ENCODE peak calls at places on chromosomes 6 and 20, in four cellular contexts. C is sigmoid colon; K is astrocyte of the spinal cord; X is CD8-positive, alpha-beta T cell. P is an unnamed sample.

GRCh38 chr20:56460459-56460858 is 8.0 kb upstream of the RTF2 start:
- DNase-seq in C (no peak), K (no peak), X (peak; percentile 27), P (no peak)

GRCh38 chr6:135522975-135523692 is 25.6 kb upstream of the AHI1 start:
- DNase-seq in C (no peak), K (no peak), X (no peak), P (no peak)

GRCh38 chr6:160116411-160116810 is 5.2 kb upstream of the SLC22A1 start:
- DNase-seq in C (no peak), K (no peak), X (no peak), P (no peak)

GRCh38 chr6:44030812-44031454 is 96.3 kb downstream of the MRPL14 start:
- DNase-seq in C (peak; percentile 26), K (no peak), X (no peak), P (no peak)

GRCh38 chr20:5890773-5891441 is 59.4 kb downstream of the TRMT6 start:
- DNase-seq in C (no peak), K (no peak), X (no peak), P (no peak)

GRCh38 chr20:17470521-17470920 is 60.7 kb downstream of the BFSP1 start:
- DNase-seq in C (no peak), K (no peak), X (no peak), P (no peak)

GRCh38 chr6:108699290-108700041 is 138.7 kb downstream of the FOXO3 start:
- DNase-seq in C (no peak), K (peak; percentile 37), X (no peak), P (no peak)

GRCh38 chr20:4956200-4956810 is 45.0 kb downstream of the SLC23A2 start:
- DNase-seq in C (no peak), K (peak; percentile 61), X (no peak), P (no peak)

GRCh38 chr6:136129365-136129764 is 120.7 kb downstream of the MTFR2 start:
- DNase-seq in C (no peak), K (no peak), X (no peak), P (no peak)

GRCh38 chr6:150391890-150392289 is 23.1 kb downstream of the IYD start:
- DNase-seq in C (no peak), K (no peak), X (no peak), P (no peak)

GRCh38 chr6:12331951-12332749 is 42.0 kb downstream of the EDN1 start:
- DNase-seq in C (no peak), K (no peak), X (no peak), P (no peak)

GRCh38 chr20:4855097-4855496 is 133.4 kb downstream of the PRND start:
- DNase-seq in C (peak; percentile 52), K (no peak), X (no peak), P (no peak)

GRCh38 chr6:27133281-27134227 is 113.9 kb upstream of the PRSS16 start:
- DNase-seq in C (peak; percentile 77), K (peak; percentile 73), X (peak; percentile 63), P (no peak)

GRCh38 chr6:134626131-134626530 is 308.2 kb upstream of the SGK1 start:
- DNase-seq in C (no peak), K (peak; percentile 56), X (no peak), P (no peak)

GRCh38 chr6:110878751-110879539 is 4.4 kb downstream of the AMD1 start:
- DNase-seq in C (no peak), K (peak; percentile 21), X (no peak), P (no peak)

DNA sequence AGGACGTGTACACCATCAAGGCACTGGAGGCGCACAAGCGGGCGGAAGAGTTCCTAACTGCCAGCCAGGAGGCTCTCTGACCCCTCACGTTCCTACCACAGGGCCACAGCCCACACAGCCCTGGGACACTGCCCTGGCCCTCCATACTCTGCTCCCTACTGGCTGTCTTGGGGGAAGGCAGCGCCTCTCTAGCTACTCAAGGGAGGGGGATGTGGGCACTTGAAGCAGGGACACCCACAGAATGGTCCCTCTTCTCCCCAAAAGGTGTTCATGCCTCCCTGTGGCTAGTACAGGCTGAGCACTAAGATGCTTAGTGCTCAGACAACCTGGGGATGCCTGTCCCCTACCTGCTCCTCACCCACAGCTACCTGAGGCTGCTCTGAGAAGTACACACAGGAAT is 2.5 kb downstream of the MEA1 start:
- DNase-seq in C (no peak), K (no peak), X (no peak), P (no peak)
- TF ChIP-seq CTCF in C (no peak), K (no peak), X (no peak), P (no peak)

GRCh38 chr20:1376453-1377270 is 16.2 kb downstream of the FKBP1A start:
- DNase-seq in C (no peak), K (no peak), X (no peak), P (no peak)

GRCh38 chr20:1376007-1376406 is 16.8 kb downstream of the FKBP1A start:
- DNase-seq in C (no peak), K (no peak), X (no peak), P (no peak)

GRCh38 chr20:1377341-1377871 is 15.4 kb downstream of the FKBP1A start:
- DNase-seq in C (no peak), K (no peak), X (no peak), P (no peak)

GRCh38 chr20:1374246-1374645 is 18.6 kb downstream of the FKBP1A start:
- DNase-seq in C (no peak), K (no peak), X (no peak), P (no peak)

GRCh38 chr20:1375515-1375914 is 17.3 kb downstream of the FKBP1A start:
- DNase-seq in C (no peak), K (peak; percentile 60), X (no peak), P (no peak)
- H3K4me3 ChIP-seq in C (no peak overlapping the region), K (no peak overlapping the region), X (no peak overlapping the region), P (no peak overlapping the region)

GRCh38 chr6:16038938-16039337 is 89.9 kb upstream of the MYLIP start:
- DNase-seq in C (no peak), K (no peak), X (no peak), P (no peak)

GRCh38 chr6:16031278-16031981 is 97.5 kb upstream of the MYLIP start:
- DNase-seq in C (no peak), K (no peak), X (no peak), P (no peak)

GRCh38 chr6:16033214-16033613 is 95.7 kb upstream of the MYLIP start:
- DNase-seq in C (no peak), K (no peak), X (no peak), P (no peak)

GRCh38 chr6:16040282-16040974 is 88.5 kb upstream of the MYLIP start:
- DNase-seq in C (no peak), K (no peak), X (no peak), P (no peak)

GRCh38 chr6:16035488-16036080 is 93.3 kb upstream of the MYLIP start:
- DNase-seq in C (no peak), K (no peak), X (no peak), P (no peak)
- TF ChIP-seq CTCF in C (no peak), K (no peak), X (no peak), P (no peak)

GRCh38 chr6:13575377-13575775 is 975 bp downstream of the SIRT5 start:
- DNase-seq in C (no peak), K (no peak), X (no peak), P (no peak)
- H3K4me3 ChIP-seq in C (peak overlapping the region; percentile 97), K (peak overlapping the region; percentile 81), X (peak overlapping the region; percentile 93), P (peak overlapping the region; percentile 84)

GRCh38 chr6:168314948-168315347 is 4.6 kb downstream of the DACT2 start:
- DNase-seq in C (no peak), K (no peak), X (no peak), P (no peak)
- TF ChIP-seq CTCF in C (peak; percentile 54), K (no peak), X (no peak), P (no peak)

DNA sequence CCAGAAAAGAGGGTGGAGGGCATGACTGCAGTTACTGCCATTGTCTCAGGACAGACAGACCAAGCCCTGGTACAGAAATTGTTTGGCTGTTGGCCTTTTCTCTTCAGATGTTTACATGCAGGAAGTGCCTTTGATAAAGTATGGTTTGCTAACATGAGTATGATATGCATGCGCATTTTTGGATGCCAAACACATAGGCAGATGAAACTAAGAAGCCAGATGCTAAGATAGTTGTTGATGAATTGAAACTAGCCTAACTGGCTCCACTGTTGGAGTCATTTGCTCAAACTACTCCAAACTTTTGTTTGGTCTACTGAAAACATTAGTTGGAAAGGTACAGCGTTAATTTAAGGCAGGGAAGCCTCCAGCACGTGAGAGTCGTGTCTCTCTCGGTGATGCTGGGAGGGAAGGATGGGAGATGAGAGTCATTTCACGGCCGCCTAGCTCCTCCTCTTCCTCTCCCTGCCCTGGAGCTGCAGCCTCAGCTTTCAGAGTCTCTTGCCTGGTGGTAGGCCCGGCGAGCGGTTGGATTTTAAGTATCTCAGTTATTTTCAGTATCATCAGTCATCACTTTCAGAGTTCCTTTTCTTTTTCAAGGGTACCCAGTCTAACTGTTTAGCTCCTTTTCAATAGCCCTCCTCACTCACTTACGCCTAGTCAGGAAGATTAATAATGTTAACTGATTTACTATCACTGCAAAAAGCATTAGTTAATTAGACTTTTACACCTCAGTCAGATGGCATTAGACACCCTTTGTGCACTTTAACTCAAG is 29.8 kb downstream of the RREB1 start:
- DNase-seq in C (peak; percentile 84), K (peak; percentile 68), X (peak; percentile 39), P (no peak)
- H3K4me3 ChIP-seq in C (peak overlapping the region; percentile 27), K (no peak overlapping the region), X (peak overlapping the region; percentile 28), P (no peak overlapping the region)

DNA sequence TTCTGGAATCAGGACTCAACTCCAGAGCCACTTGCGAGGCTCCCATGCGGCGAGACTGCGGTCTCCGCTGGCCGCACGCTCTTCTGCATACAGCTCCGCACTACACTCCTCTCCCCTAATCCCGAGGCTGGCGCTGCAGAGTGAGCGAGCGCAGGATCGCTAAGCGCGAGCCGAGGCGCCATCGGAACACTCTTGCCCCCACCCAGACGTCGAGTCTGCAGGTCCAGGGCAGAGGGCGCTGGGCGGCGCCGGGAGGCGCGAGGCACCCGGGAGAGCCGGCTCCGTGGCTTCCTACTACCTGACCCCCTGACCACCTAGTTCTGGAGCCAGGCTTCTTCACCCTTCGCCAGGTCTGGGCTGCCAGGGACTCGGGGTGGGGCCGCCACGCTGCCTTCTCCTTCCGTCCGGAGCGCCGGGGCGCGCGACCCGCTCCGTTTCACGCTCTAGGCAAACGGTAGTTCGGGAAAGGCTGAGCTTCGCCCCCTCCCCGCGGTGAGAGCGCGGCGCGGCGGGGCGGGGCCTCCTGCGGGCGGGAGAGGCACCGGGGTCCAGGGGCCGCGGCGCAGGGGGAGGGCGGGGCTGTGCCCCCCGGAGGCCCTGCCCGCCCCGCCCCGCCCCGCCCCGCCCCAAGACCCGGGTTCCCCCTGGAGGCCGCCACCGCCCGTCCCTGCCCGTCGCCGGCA is 5.4 kb upstream of the TUBB2A start:
- DNase-seq in C (peak; percentile 90), K (peak; percentile 78), X (peak; percentile 37), P (no peak)
- TF ChIP-seq CTCF in C (peak; percentile 34), K (peak; percentile 17), X (no peak), P (no peak)

DNA sequence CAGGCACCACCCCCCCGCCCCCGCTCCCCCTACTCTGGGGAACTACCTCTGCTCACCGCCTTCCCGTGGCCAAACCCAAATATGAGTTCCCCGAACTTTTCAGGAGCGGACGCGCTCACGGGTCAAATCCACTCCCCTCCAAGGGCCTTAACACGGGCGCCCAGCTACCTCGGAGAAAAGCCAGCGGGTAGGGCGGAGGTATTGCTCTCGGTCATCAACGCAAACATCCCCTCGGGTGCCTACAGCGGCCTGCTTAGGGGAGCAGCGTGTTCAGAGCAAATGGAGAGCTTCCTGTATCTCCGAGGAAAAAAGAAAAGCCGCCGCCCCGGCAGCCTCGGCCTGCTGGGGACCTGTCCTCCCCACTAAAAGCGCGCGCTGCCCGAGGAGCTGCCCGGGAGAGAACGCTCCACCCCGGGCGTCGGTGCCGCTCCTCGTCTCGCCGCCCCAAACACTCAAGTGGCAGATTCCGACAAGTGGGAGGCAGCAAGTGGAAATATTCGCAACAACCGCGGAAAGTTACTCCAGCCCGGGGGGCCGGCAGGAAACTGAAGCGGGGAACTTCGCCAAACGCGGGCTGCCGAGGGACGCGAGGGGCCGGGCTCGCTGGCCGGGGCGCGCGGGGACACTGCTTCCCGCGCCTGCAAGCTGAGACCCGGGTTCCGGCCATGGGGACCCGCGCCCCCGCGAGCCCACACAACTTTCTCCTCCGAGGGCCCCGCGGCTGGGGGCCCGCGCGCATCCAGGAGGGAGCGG is 669 bp downstream of the PTPRT start:
- DNase-seq in C (no peak), K (no peak), X (no peak), P (no peak)
- H3K4me3 ChIP-seq in C (no peak overlapping the region), K (no peak overlapping the region), X (no peak overlapping the region), P (no peak overlapping the region)

P was measured in AG09309.